ENCODE peak calls at places on chromosomes 1 and 21, in six cellular contexts. One of them, this sample, is unnamed. For H3K36me3, the result is how much of the 10 kb centered on the place peaks cover.

GRCh38 chr1:98373055-98373454 is 288.5 kb upstream of the SNX7 start:
- DNase-seq in adrenal gland: no peak
- DNase-seq in spleen: no peak
- DNase-seq in pancreas: no peak
- DNase-seq in GM23338: no peak
- DNase-seq in heart left ventricle: no peak
- DNase-seq in this sample: no peak

GRCh38 chr1:29272171-29272907 is 36.0 kb downstream of the PTPRU start:
- DNase-seq in adrenal gland: no peak
- DNase-seq in spleen: no peak
- DNase-seq in pancreas: no peak
- DNase-seq in GM23338: no peak
- DNase-seq in heart left ventricle: no peak
- DNase-seq in this sample: no peak

GRCh38 chr1:200243042-200243437 is 166.8 kb downstream of the ZNF281 start:
- DNase-seq in adrenal gland: no peak
- DNase-seq in spleen: no peak
- DNase-seq in pancreas: no peak
- DNase-seq in GM23338: no peak
- DNase-seq in heart left ventricle: no peak
- DNase-seq in this sample: no peak

GRCh38 chr1:94903318-94904009 is 23.4 kb downstream of the CNN3 start:
- DNase-seq in adrenal gland: no peak
- DNase-seq in spleen: no peak
- DNase-seq in pancreas: no peak
- DNase-seq in GM23338: no peak
- DNase-seq in heart left ventricle: no peak
- DNase-seq in this sample: no peak

GRCh38 chr1:92975551-92976232 is 14.4 kb upstream of the DIPK1A start:
- DNase-seq in adrenal gland: peak
- DNase-seq in spleen: no peak
- DNase-seq in pancreas: no peak
- DNase-seq in GM23338: no peak
- DNase-seq in heart left ventricle: no peak
- DNase-seq in this sample: no peak

GRCh38 chr21:39518845-39519205 is 67.1 kb downstream of the SH3BGR start:
- DNase-seq in adrenal gland: no peak
- DNase-seq in spleen: no peak
- DNase-seq in pancreas: no peak
- DNase-seq in GM23338: no peak
- DNase-seq in heart left ventricle: no peak
- DNase-seq in this sample: no peak

GRCh38 chr1:243598433-243598832 is 251.6 kb downstream of the AKT3 start:
- DNase-seq in adrenal gland: no peak
- DNase-seq in spleen: no peak
- DNase-seq in pancreas: no peak
- DNase-seq in GM23338: no peak
- DNase-seq in heart left ventricle: no peak
- DNase-seq in this sample: no peak

GRCh38 chr1:172429324-172430127 is 9.0 kb downstream of the C1orf105 start:
- DNase-seq in adrenal gland: peak
- DNase-seq in spleen: no peak
- DNase-seq in pancreas: no peak
- DNase-seq in GM23338: peak
- DNase-seq in heart left ventricle: no peak
- DNase-seq in this sample: peak

GRCh38 chr1:39391741-39392679 is 99.4 kb upstream of the BMP8A start:
- DNase-seq in adrenal gland: peak
- DNase-seq in spleen: no peak
- DNase-seq in pancreas: no peak
- DNase-seq in GM23338: peak
- DNase-seq in heart left ventricle: no peak
- DNase-seq in this sample: no peak

GRCh38 chr1:179080866-179081695 is 789 bp upstream of the TOR3A start:
- DNase-seq in adrenal gland: no peak
- DNase-seq in spleen: no peak
- DNase-seq in pancreas: peak
- DNase-seq in GM23338: no peak
- DNase-seq in heart left ventricle: no peak
- DNase-seq in this sample: no peak

GRCh38 chr21:41121785-41122415 is 46.1 kb upstream of the BACE2 start:
- DNase-seq in adrenal gland: peak
- DNase-seq in spleen: no peak
- DNase-seq in pancreas: peak
- DNase-seq in GM23338: peak
- DNase-seq in heart left ventricle: peak
- DNase-seq in this sample: peak

GRCh38 chr1:65949230-65949626 is 156.5 kb downstream of the PDE4B start:
- DNase-seq in adrenal gland: peak
- DNase-seq in spleen: no peak
- DNase-seq in pancreas: no peak
- DNase-seq in GM23338: no peak
- DNase-seq in heart left ventricle: no peak
- DNase-seq in this sample: no peak

GRCh38 chr1:214438059-214438458 is 113.3 kb downstream of the PTPN14 start:
- DNase-seq in adrenal gland: no peak
- DNase-seq in spleen: no peak
- DNase-seq in pancreas: no peak
- DNase-seq in GM23338: peak
- DNase-seq in heart left ventricle: no peak
- DNase-seq in this sample: no peak

GRCh38 chr1:215160351-215160750 is 77.8 kb downstream of the KCNK2 start:
- DNase-seq in adrenal gland: no peak
- DNase-seq in spleen: no peak
- DNase-seq in pancreas: no peak
- DNase-seq in GM23338: no peak
- DNase-seq in heart left ventricle: no peak
- DNase-seq in this sample: no peak

GRCh38 chr1:58818075-58818474 is 34.2 kb upstream of the JUN start:
- DNase-seq in adrenal gland: no peak
- DNase-seq in spleen: no peak
- DNase-seq in pancreas: no peak
- DNase-seq in GM23338: no peak
- DNase-seq in heart left ventricle: no peak
- DNase-seq in this sample: no peak

GRCh38 chr1:178486100-178487069 is 10.4 kb downstream of the CLEC20A start:
- DNase-seq in adrenal gland: no peak
- DNase-seq in spleen: no peak
- DNase-seq in pancreas: no peak
- DNase-seq in GM23338: peak
- DNase-seq in heart left ventricle: no peak
- DNase-seq in this sample: no peak

GRCh38 chr1:226738995-226739695 is at the start of gene ITPKB:
- DNase-seq in adrenal gland: peak
- DNase-seq in spleen: peak
- DNase-seq in pancreas: peak
- DNase-seq in GM23338: peak
- DNase-seq in heart left ventricle: peak
- DNase-seq in this sample: no peak

GRCh38 chr1:203250936-203251335 is 21.5 kb upstream of the CHIT1 start:
- DNase-seq in adrenal gland: no peak
- DNase-seq in spleen: no peak
- DNase-seq in pancreas: no peak
- DNase-seq in GM23338: no peak
- DNase-seq in heart left ventricle: no peak
- DNase-seq in this sample: no peak

GRCh38 chr1:33228935-33229487 is 27.3 kb upstream of the ZNF362 start:
- DNase-seq in adrenal gland: peak
- DNase-seq in spleen: no peak
- DNase-seq in pancreas: no peak
- DNase-seq in GM23338: no peak
- DNase-seq in heart left ventricle: no peak
- DNase-seq in this sample: no peak

GRCh38 chr1:21301794-21302440 is 11.7 kb upstream of the ECE1 start:
- DNase-seq in adrenal gland: no peak
- DNase-seq in spleen: no peak
- DNase-seq in pancreas: no peak
- DNase-seq in GM23338: no peak
- DNase-seq in heart left ventricle: no peak
- DNase-seq in this sample: no peak

GRCh38 chr1:207752456-207753132 is 740 bp downstream of the CD46 start:
- DNase-seq in adrenal gland: peak
- DNase-seq in spleen: peak
- DNase-seq in pancreas: peak
- DNase-seq in GM23338: peak
- DNase-seq in heart left ventricle: no peak
- DNase-seq in this sample: peak

GRCh38 chr1:171346866-171347265 is 32.9 kb downstream of the FMO4 start:
- DNase-seq in adrenal gland: no peak
- DNase-seq in spleen: no peak
- DNase-seq in pancreas: no peak
- DNase-seq in GM23338: no peak
- DNase-seq in heart left ventricle: no peak
- DNase-seq in this sample: no peak

GRCh38 chr1:221315330-221315729 is 426.6 kb downstream of the DUSP10 start:
- DNase-seq in adrenal gland: no peak
- DNase-seq in spleen: no peak
- DNase-seq in pancreas: no peak
- DNase-seq in GM23338: no peak
- DNase-seq in heart left ventricle: no peak
- DNase-seq in this sample: no peak

GRCh38 chr1:24961334-24961733 is 31.3 kb upstream of the RUNX3 start:
- DNase-seq in adrenal gland: no peak
- DNase-seq in spleen: peak
- DNase-seq in pancreas: no peak
- DNase-seq in GM23338: no peak
- DNase-seq in heart left ventricle: no peak
- DNase-seq in this sample: no peak

DNA sequence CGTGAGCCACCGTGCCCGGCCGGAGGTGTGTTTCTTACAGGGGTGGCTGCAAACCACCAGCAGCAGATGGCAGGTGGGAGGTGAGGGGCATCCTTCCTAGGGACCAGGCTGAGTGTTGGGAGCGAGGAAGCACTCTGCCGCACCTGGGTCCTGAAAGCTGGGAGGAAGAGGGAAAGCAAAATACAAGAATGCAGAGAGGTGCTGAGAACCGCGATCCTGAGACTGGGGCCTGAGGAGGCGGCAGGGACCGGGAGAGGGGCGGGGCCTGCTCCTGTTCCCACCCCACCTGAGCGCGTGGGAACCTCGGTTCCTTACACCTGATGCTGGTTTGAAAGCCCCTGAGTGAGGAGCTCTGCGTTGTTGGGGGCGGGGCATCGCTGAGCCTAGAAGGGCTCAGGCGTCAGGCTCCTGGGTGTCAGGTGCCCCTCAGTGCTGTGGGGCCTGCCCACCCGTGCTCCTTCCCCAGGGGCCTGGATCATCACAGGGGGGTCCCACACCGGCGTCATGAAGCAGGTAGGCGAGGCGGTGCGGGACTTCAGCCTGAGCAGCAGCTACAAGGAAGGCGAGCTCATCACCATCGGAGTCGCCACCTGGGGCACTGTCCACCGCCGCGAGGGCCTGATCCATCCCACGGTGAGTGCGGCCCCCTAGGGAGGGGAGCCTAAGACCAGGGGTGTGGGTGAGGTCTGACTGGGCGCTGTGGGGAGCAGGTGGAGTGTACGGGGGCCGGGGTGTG is 15.5 kb downstream of the TRPM2 start:
- DNase-seq in adrenal gland: peak
- DNase-seq in spleen: peak
- DNase-seq in pancreas: no peak
- DNase-seq in GM23338: peak
- DNase-seq in heart left ventricle: no peak
- DNase-seq in this sample: no peak
- TF ChIP-seq CTCF in adrenal gland: no peak
- TF ChIP-seq CTCF in spleen: no peak
- TF ChIP-seq CTCF in pancreas: no peak
- TF ChIP-seq CTCF in GM23338: no peak
- TF ChIP-seq CTCF in heart left ventricle: no peak
- TF ChIP-seq CTCF in this sample: no peak

GRCh38 chr1:12603224-12603623 is 14.8 kb downstream of the DHRS3 start:
- DNase-seq in adrenal gland: no peak
- DNase-seq in spleen: no peak
- DNase-seq in pancreas: no peak
- DNase-seq in GM23338: no peak
- DNase-seq in heart left ventricle: no peak
- DNase-seq in this sample: no peak
- H3K36me3 ChIP-seq in adrenal gland: under half
- H3K36me3 ChIP-seq in spleen: under half
- H3K36me3 ChIP-seq in pancreas: under half
- H3K36me3 ChIP-seq in GM23338: under half
- H3K36me3 ChIP-seq in heart left ventricle: under half
- H3K36me3 ChIP-seq in this sample: under half

DNA sequence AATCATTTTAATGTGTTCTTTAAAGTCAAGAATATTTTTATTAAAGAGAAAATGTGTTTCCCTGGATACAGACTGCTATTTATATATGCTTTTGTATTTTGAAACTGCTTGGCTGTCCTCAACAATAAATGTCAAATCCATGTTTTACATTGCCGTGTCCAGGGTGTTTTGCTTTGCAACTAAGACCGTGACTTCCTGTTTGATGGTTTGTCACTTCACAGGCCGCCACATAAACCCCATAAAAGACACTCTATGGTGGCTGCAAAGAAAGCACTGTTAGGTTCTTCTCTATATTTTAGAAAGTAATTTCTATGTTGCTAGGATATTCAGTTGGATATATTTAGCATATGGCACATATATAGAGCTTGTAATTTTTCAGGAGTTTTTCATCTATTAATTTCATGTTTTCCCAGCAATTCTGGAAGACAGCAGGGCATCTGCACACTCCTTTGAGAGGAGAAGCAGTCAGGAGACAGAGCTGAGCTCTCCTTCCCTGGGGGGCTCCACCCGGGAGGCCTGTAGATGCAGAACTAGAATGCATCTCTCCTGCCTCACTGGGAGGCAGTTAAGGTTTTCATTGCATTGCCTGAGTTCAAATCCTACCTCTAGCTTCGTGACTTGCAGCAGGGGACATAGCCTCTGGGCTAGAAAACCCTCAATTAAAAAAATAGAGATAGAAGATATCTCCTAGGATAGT is 33.1 kb downstream of the PRDM2 start:
- DNase-seq in adrenal gland: no peak
- DNase-seq in spleen: no peak
- DNase-seq in pancreas: no peak
- DNase-seq in GM23338: no peak
- DNase-seq in heart left ventricle: no peak
- DNase-seq in this sample: no peak
- H3K4me3 ChIP-seq in adrenal gland: no peak
- H3K4me3 ChIP-seq in spleen: no peak
- H3K4me3 ChIP-seq in pancreas: no peak
- H3K4me3 ChIP-seq in GM23338: no peak
- H3K4me3 ChIP-seq in heart left ventricle: no peak
- H3K4me3 ChIP-seq in this sample: no peak

GRCh38 chr1:9212735-9213134 is 21.8 kb upstream of the H6PD start:
- DNase-seq in adrenal gland: no peak
- DNase-seq in spleen: no peak
- DNase-seq in pancreas: no peak
- DNase-seq in GM23338: no peak
- DNase-seq in heart left ventricle: no peak
- DNase-seq in this sample: no peak

GRCh38 chr1:9207715-9208114 is 26.9 kb upstream of the H6PD start:
- DNase-seq in adrenal gland: no peak
- DNase-seq in spleen: no peak
- DNase-seq in pancreas: no peak
- DNase-seq in GM23338: no peak
- DNase-seq in heart left ventricle: no peak
- DNase-seq in this sample: no peak

GRCh38 chr1:9207086-9207485 is 27.5 kb upstream of the H6PD start:
- DNase-seq in adrenal gland: no peak
- DNase-seq in spleen: no peak
- DNase-seq in pancreas: no peak
- DNase-seq in GM23338: no peak
- DNase-seq in heart left ventricle: no peak
- DNase-seq in this sample: no peak

GRCh38 chr1:9213956-9214355 is 20.6 kb upstream of the H6PD start:
- DNase-seq in adrenal gland: no peak
- DNase-seq in spleen: no peak
- DNase-seq in pancreas: no peak
- DNase-seq in GM23338: no peak
- DNase-seq in heart left ventricle: no peak
- DNase-seq in this sample: no peak

GRCh38 chr1:9211291-9211811 is 23.2 kb upstream of the H6PD start:
- DNase-seq in adrenal gland: no peak
- DNase-seq in spleen: no peak
- DNase-seq in pancreas: no peak
- DNase-seq in GM23338: no peak
- DNase-seq in heart left ventricle: no peak
- DNase-seq in this sample: no peak
- TF ChIP-seq CTCF in adrenal gland: no peak
- TF ChIP-seq CTCF in spleen: no peak
- TF ChIP-seq CTCF in pancreas: no peak
- TF ChIP-seq CTCF in GM23338: no peak
- TF ChIP-seq CTCF in heart left ventricle: no peak
- TF ChIP-seq CTCF in this sample: no peak

This sample was measured in BE2C.